ENCODE peak calls at places on chromosomes 3 and 15, in nine cellular contexts. W, H, G, N, O, Z, L, A and Y are unnamed samples. For H3K4me1, the result is how much of the 10 kb centered on the place peaks cover.

GRCh38 chr3:15305366-15305844 is 27.0 kb downstream of the SH3BP5 start:
- DNase-seq in W (no peak), H (peak), G (no peak), N (no peak), O (no peak), Z (no peak), L (peak), A (peak), Y (peak)

GRCh38 chr3:13812039-13812438 is 67.8 kb downstream of the WNT7A start:
- DNase-seq in W (no peak), H (no peak), G (no peak), N (no peak), O (no peak), Z (no peak), L (no peak), A (peak), Y (no peak)

GRCh38 chr3:99365979-99366378 is 272.4 kb upstream of the COL8A1 start:
- DNase-seq in W (no peak), H (peak), G (no peak), N (no peak), O (no peak), Z (no peak), L (no peak), A (no peak), Y (no peak)

GRCh38 chr3:38521391-38521987 is 25.3 kb downstream of the EXOG start:
- DNase-seq in W (peak), H (peak), G (peak), N (peak), O (peak), Z (no peak), L (peak), A (peak), Y (peak)

GRCh38 chr3:169664034-169664820 is 715 bp upstream of the MECOM start:
- DNase-seq in W (no peak), H (no peak), G (peak), N (no peak), O (peak), Z (no peak), L (no peak), A (peak), Y (no peak)

GRCh38 chr3:29333520-29333919 is 52.6 kb downstream of the RBMS3 start:
- DNase-seq in W (no peak), H (no peak), G (no peak), N (no peak), O (no peak), Z (no peak), L (no peak), A (no peak), Y (no peak)

GRCh38 chr3:39753361-39753760 is 56.0 kb upstream of the MYRIP start:
- DNase-seq in W (no peak), H (no peak), G (peak), N (no peak), O (no peak), Z (no peak), L (no peak), A (no peak), Y (peak)

GRCh38 chr15:58805095-58805494 is 34.0 kb downstream of the MINDY2 start:
- DNase-seq in W (no peak), H (no peak), G (no peak), N (no peak), O (no peak), Z (no peak), L (no peak), A (no peak), Y (no peak)

GRCh38 chr15:35728176-35728938 is 182.4 kb upstream of the DPH6 start:
- DNase-seq in W (peak), H (peak), G (no peak), N (no peak), O (no peak), Z (no peak), L (no peak), A (no peak), Y (no peak)

GRCh38 chr15:41495736-41496599 is 2.3 kb downstream of the ITPKA start:
- DNase-seq in W (no peak), H (no peak), G (no peak), N (no peak), O (no peak), Z (no peak), L (peak), A (no peak), Y (no peak)

GRCh38 chr15:74383695-74384565 is 16.5 kb upstream of the CYP11A1 start:
- DNase-seq in W (peak), H (peak), G (peak), N (peak), O (no peak), Z (no peak), L (peak), A (no peak), Y (no peak)

GRCh38 chr15:99100245-99101173 is 4.4 kb upstream of the SYNM start:
- DNase-seq in W (peak), H (peak), G (no peak), N (no peak), O (peak), Z (peak), L (peak), A (peak), Y (peak)

GRCh38 chr3:40985195-40985594 is 214.1 kb upstream of the CTNNB1 start:
- DNase-seq in W (no peak), H (no peak), G (no peak), N (no peak), O (no peak), Z (no peak), L (no peak), A (no peak), Y (peak)

GRCh38 chr3:179363332-179363731 is 15.8 kb downstream of the MFN1 start:
- DNase-seq in W (peak), H (no peak), G (no peak), N (no peak), O (no peak), Z (no peak), L (no peak), A (no peak), Y (no peak)

GRCh38 chr15:67138946-67139855 is 73.8 kb downstream of the SMAD3 start:
- DNase-seq in W (no peak), H (no peak), G (no peak), N (no peak), O (no peak), Z (no peak), L (no peak), A (no peak), Y (no peak)

GRCh38 chr15:58491151-58491473 is 59.3 kb downstream of the LIPC start:
- DNase-seq in W (no peak), H (no peak), G (no peak), N (no peak), O (no peak), Z (peak), L (no peak), A (no peak), Y (no peak)

GRCh38 chr3:185149591-185149990 is 3.3 kb downstream of the C3orf70 start:
- DNase-seq in W (no peak), H (no peak), G (no peak), N (no peak), O (peak), Z (no peak), L (no peak), A (no peak), Y (no peak)

GRCh38 chr15:26866298-26867198 is at the start of gene GABRA5:
- DNase-seq in W (no peak), H (peak), G (no peak), N (no peak), O (no peak), Z (no peak), L (no peak), A (peak), Y (peak)
- H3K4me3 ChIP-seq in W (no peak), H (no peak), G (no peak), N (no peak), O (peak), Z (no peak), L (no peak), A (peak), Y (no peak)

DNA sequence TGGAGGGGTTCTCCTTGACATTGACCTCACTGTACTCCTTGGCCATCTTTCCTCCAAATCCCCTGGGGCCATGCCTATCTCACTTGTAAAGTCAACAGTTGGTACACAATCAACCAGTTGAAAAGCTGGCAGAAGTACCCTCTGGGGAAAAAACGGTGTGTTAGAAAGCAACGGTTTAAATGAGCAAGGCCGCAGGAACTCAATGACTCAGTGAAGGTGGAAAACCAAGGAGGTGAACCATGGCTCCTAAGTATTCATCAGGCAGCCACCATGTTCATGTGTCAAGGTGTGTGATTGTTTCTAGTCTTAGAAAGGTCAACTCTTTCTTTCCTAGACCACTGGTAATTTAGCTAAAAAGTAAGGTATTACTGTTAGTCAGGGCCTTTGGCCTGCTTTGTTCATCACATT is 130.9 kb upstream of the SATB1 start:
- DNase-seq in W (no peak), H (no peak), G (no peak), N (no peak), O (no peak), Z (no peak), L (no peak), A (no peak), Y (no peak)
- H3K4me1 ChIP-seq in W (under half), H (under half), G (under half), N (under half), O (under half), Z (under half), L (under half), A (under half), Y (under half)

GRCh38 chr3:190696777-190697501 is 165.6 kb downstream of the GMNC start:
- DNase-seq in W (no peak), H (peak), G (no peak), N (no peak), O (no peak), Z (no peak), L (no peak), A (peak), Y (no peak)
- H3K4me3 ChIP-seq in W (no peak), H (no peak), G (no peak), N (no peak), O (peak), Z (no peak), L (no peak), A (no peak), Y (no peak)

DNA sequence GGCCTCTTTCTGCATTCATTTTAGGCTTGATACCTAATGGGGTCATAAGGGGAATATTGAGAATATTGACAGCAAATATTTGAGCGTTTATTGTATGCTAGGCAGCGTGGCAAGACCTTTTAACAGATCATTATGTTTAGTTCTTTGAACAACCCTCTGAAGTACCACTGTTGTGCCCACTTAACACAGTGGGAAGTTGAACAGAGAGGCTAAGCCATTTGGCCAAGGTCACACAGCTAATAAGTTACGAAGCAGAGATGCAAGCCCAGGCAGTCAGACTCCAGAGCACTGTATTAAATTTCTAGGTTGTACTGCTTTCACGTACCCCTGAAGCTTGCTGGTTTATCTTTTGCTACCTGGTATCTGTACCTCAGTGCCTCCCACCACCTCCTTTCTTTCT is 1.1 kb downstream of the RAB7A start:
- DNase-seq in W (no peak), H (no peak), G (no peak), N (no peak), O (no peak), Z (no peak), L (no peak), A (no peak), Y (no peak)
- H3K4me1 ChIP-seq in W (under half), H (under half), G (under half), N (under half), O (under half), Z (half or more), L (under half), A (under half), Y (under half)